ENCODE peak calls at places on chromosomes 16 and 17, in four cellular contexts. N is CD8-positive, alpha-beta memory T cell; O is Peyer's patch; H is WERI-Rb-1. Z is an unnamed sample.

GRCh38 chr16:86294535-86294934 is 215.8 kb upstream of the FOXF1 start:
- DNase-seq in N (no peak), O (no peak), H (no peak), Z (no peak)

GRCh38 chr16:54931757-54932660 is 1.3 kb downstream of the IRX5 start:
- DNase-seq in N (no peak), O (no peak), H (no peak), Z (no peak)

GRCh38 chr17:12485361-12485911 is 180.3 kb upstream of the MYOCD start:
- DNase-seq in N (no peak), O (no peak), H (no peak), Z (no peak)

GRCh38 chr16:11560701-11561439 is 25.8 kb downstream of the LITAF start:
- DNase-seq in N (peak), O (peak), H (no peak), Z (no peak)

GRCh38 chr16:35743101-35743692 is 2283.8 kb downstream of the TP53TG3F start:
- DNase-seq in N (no peak), O (no peak), H (no peak), Z (no peak)

GRCh38 chr17:5419959-5420653 is at the start of gene RPAIN:
- DNase-seq in N (peak), O (peak), H (peak), Z (peak)

GRCh38 chr16:86513471-86514277 is 3.3 kb downstream of the FOXF1 start:
- DNase-seq in N (no peak), O (no peak), H (no peak), Z (no peak)

GRCh38 chr17:81512984-81513668 is 527 bp upstream of the ACTG1 start:
- DNase-seq in N (peak), O (peak), H (peak), Z (peak)

GRCh38 chr17:1713878-1714487 is 3.8 kb upstream of the TLCD2 start:
- DNase-seq in N (no peak), O (no peak), H (peak), Z (peak)

GRCh38 chr17:73325527-73325842 is 13.7 kb upstream of the CDC42EP4 start:
- DNase-seq in N (no peak), O (no peak), H (no peak), Z (no peak)

GRCh38 chr17:40602445-40603443 is 37.5 kb upstream of the CCR7 start:
- DNase-seq in N (no peak), O (peak), H (no peak), Z (no peak)

GRCh38 chr17:11644265-11645212 is 46.3 kb downstream of the DNAH9 start:
- DNase-seq in N (no peak), O (no peak), H (peak), Z (peak)

GRCh38 chr17:47694018-47694817 is at the start of gene TBKBP1:
- DNase-seq in N (peak), O (peak), H (peak), Z (peak)

GRCh38 chr16:89409161-89409711 is 81.1 kb downstream of the ANKRD11 start:
- DNase-seq in N (peak), O (peak), H (no peak), Z (no peak)

GRCh38 chr17:64706224-64707076 is 44.3 kb upstream of the SMURF2 start:
- DNase-seq in N (no peak), O (no peak), H (no peak), Z (no peak)

GRCh38 chr17:68598074-68598473 is 3.1 kb downstream of the FAM20A start:
- DNase-seq in N (no peak), O (no peak), H (no peak), Z (no peak)
- H3K27ac ChIP-seq in N (no peak), O (no peak), H (no peak), Z (peak)

GRCh38 chr17:77320046-77320445 is 179.3 kb downstream of the SEC14L1 start:
- DNase-seq in N (no peak), O (no peak), H (peak), Z (peak)

GRCh38 chr17:77319211-77320031 is 178.7 kb downstream of the SEC14L1 start:
- DNase-seq in N (peak), O (peak), H (peak), Z (peak)

GRCh38 chr17:77322284-77322533 is 181.4 kb downstream of the SEC14L1 start:
- DNase-seq in N (no peak), O (no peak), H (no peak), Z (no peak)

GRCh38 chr17:77318491-77319210 is 177.9 kb downstream of the SEC14L1 start:
- DNase-seq in N (no peak), O (no peak), H (peak), Z (peak)

DNA sequence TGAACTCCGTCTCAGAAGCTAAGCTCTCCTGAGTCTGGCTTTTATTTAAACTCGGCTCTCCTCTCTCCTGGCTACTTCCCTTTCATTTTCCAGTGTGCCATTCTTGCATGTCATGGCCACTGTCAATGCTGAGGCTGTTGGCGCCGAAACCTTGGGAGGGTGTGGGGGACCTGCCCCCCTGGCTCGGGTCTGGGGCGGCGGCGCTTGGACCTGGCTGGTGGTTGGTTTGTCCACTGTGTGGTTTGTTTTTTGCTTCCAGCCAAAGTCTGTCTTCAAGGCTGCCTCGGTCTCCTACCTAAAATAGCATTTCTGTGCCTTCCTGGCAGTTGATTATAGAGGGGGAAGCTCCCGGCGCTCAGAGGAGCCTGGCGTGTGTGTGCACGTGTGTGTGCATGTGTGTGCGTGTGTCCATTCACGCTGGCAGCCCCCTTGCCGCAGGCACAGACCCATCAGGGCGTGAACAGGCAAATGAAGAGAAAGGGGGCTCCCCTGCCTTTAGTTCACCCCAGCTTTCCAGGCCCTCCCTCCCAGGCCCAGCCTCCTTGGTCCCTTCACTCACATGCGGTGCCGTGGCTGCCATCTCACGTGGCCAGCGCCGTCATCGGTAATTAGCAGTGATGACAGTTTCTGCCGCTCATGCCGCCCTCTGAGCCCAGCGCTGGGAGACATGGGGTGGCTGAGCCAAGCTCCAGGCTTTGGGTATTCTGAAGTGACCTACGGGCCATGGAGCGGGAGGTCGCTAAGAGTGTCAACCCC is 179.9 kb downstream of the SEC14L1 start:
- DNase-seq in N (no peak), O (peak), H (peak), Z (peak)
- H3K4me3 ChIP-seq in N (no peak), O (peak), H (no peak), Z (peak)

DNA sequence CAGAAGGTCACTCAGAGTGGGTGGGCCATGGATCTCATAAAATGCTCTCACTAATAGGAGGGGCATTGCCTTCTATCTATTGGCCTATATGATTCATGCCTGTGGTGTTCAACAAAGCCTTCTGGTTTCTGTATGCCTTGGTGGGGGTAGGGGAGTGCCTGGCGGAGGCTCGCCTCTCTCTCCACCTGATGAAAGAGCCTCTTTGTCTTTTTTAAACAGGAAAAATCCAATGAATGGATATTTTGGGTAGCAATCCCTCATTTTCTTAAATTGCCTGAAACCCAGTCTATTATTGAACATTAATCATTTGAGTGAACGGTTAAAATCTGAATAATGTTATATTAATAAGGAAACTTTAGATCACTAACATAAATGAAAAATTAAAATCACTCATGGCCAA is 90.6 kb downstream of the TOX3 start:
- DNase-seq in N (no peak), O (no peak), H (no peak), Z (no peak)
- H3K27ac ChIP-seq in N (no peak), O (no peak), H (no peak), Z (no peak)

GRCh38 chr16:81097230-81097629 is 1.0 kb upstream of the GCSH start:
- DNase-seq in N (no peak), O (no peak), H (no peak), Z (no peak)

GRCh38 chr16:81095953-81096714 is at the start of gene GCSH:
- DNase-seq in N (peak), O (peak), H (peak), Z (peak)

GRCh38 chr16:81095653-81095952 is 592 bp downstream of the GCSH start:
- DNase-seq in N (no peak), O (no peak), H (peak), Z (no peak)

GRCh38 chr16:81094771-81095251 is 1.4 kb downstream of the GCSH start:
- DNase-seq in N (no peak), O (no peak), H (no peak), Z (no peak)

DNA sequence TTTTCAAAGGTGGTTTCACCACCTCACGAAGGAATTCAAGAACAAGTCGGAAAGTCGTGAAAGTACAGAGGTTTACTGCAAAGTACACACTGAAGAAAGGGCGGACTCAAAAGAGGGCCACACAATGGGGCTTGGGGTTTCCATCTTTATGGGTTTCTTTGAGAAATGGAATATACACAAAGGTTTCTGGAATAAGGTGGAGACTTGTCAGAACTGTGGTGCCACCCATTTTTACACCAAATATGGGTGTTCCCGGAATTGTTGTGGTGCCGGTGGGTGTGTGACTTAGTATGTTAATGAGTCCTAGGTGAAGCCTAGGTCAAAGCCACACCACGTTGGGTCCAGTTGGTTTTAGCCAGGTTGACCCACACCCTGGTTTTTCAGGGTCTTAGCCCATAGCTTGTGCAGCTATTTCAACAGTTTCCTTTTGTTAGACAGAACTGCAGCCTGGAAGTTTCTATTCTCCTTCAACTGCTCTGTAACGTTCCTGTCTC is 567 bp upstream of the GCSH start:
- DNase-seq in N (no peak), O (no peak), H (no peak), Z (no peak)
- H3K4me3 ChIP-seq in N (peak), O (peak), H (no peak), Z (no peak)

GRCh38 chr16:50297301-50298074 is 31.1 kb downstream of the ADCY7 start:
- DNase-seq in N (no peak), O (no peak), H (peak), Z (peak)
- H3K27ac ChIP-seq in N (no peak), O (no peak), H (peak), Z (no peak)

GRCh38 chr16:56938664-56939513 is 6.9 kb downstream of the HERPUD1 start:
- DNase-seq in N (peak), O (peak), H (no peak), Z (no peak)

GRCh38 chr16:56941856-56942331 is 10.0 kb downstream of the HERPUD1 start:
- DNase-seq in N (no peak), O (no peak), H (no peak), Z (no peak)

GRCh38 chr16:56936950-56937349 is 5.0 kb downstream of the HERPUD1 start:
- DNase-seq in N (no peak), O (no peak), H (no peak), Z (no peak)

GRCh38 chr16:56941092-56941491 is 9.2 kb downstream of the HERPUD1 start:
- DNase-seq in N (no peak), O (no peak), H (no peak), Z (no peak)

DNA sequence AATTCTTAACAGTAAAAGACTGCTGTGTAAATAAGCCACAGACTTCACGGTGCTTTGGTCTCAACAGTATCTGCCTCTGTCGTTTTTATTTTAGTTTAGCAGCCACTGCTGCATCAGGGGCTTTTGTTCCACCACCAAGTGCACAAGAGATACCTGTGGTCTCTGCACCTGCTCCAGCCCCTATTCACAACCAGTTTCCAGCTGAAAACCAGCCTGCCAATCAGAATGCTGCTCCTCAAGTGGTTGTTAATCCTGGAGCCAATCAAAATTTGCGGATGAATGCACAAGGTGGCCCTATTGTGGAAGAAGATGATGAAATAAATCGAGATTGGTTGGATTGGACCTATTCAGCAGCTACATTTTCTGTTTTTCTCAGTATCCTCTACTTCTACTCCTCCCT is 7.9 kb downstream of the HERPUD1 start:
- DNase-seq in N (no peak), O (no peak), H (no peak), Z (no peak)
- H3K4me3 ChIP-seq in N (no peak), O (no peak), H (no peak), Z (no peak)

GRCh38 chr16:2483939-2484897 is 9.3 kb downstream of the TBC1D24 start:
- DNase-seq in N (no peak), O (no peak), H (no peak), Z (no peak)
- H3K27ac ChIP-seq in N (peak), O (no peak), H (no peak), Z (peak)

Z was measured in right lobe of liver.